ENCODE peak calls at places on chromosomes 6 and 20, in ten cellular contexts. D is GM12878, Q is HFFc6, M is foreskin fibroblast, J is cardiac muscle cell, A is BJ, K is fibroblast of pulmonary artery, Z is GM23338, V is natural killer cell, P is AG04450. H is an unnamed sample.

GRCh38 chr6:15881150-15881549 is 218.3 kb upstream of the DTNBP1 start:
- DNase-seq in P (no peak), Q (no peak), J (no peak), D (no peak), K (no peak), A (no peak), V (no peak), M (no peak), Z (no peak), H (no peak)

GRCh38 chr20:17669306-17669931 is 12.6 kb downstream of the RRBP1 start:
- DNase-seq in P (no peak), K (no peak), D (no peak), J (no peak), Z (no peak), M (no peak), V (no peak), Q (no peak), A (no peak), H (no peak)

GRCh38 chr20:38726849-38727601 is 2.7 kb downstream of the SLC32A1 start:
- DNase-seq in M (peak), P (no peak), Q (no peak), Z (peak), K (peak), J (peak), V (peak), A (no peak), D (no peak), H (peak)

GRCh38 chr20:63501818-63502670 is 3.2 kb upstream of the EEF1A2 start:
- DNase-seq in A (no peak), M (peak), D (no peak), J (no peak), K (no peak), V (no peak), Q (peak), P (no peak), Z (peak), H (peak)

GRCh38 chr6:15116889-15117288 is 129.0 kb upstream of the JARID2 start:
- DNase-seq in P (no peak), K (no peak), Q (no peak), A (no peak), D (no peak), M (no peak), V (no peak), J (no peak), Z (no peak), H (no peak)

GRCh38 chr6:64459411-64459810 is 823.8 kb downstream of the PHF3 start:
- DNase-seq in D (no peak), A (no peak), P (no peak), M (no peak), V (no peak), Q (no peak), Z (no peak), J (peak), K (no peak), H (no peak)

GRCh38 chr6:228881-229651 is 63.2 kb upstream of the DUSP22 start:
- DNase-seq in J (no peak), M (no peak), K (no peak), A (no peak), Z (no peak), Q (no peak), P (no peak), V (no peak), D (peak), H (no peak)

GRCh38 chr20:35370751-35371150 is 41.0 kb downstream of the UQCC1 start:
- DNase-seq in V (no peak), K (no peak), P (no peak), Q (no peak), D (no peak), J (no peak), Z (no peak), A (no peak), M (no peak), H (no peak)

GRCh38 chr6:114844359-114844758 is 501.5 kb upstream of the HS3ST5 start:
- DNase-seq in A (no peak), D (no peak), V (no peak), P (no peak), K (no peak), Q (no peak), J (no peak), Z (no peak), M (no peak), H (no peak)

GRCh38 chr6:79167931-79168694 is 66.4 kb downstream of the HMGN3 start:
- DNase-seq in A (no peak), Q (no peak), J (peak), P (no peak), D (no peak), K (peak), V (no peak), Z (no peak), M (peak), H (no peak)

GRCh38 chr20:62259294-62259565 is 20.9 kb downstream of the OSBPL2 start:
- DNase-seq in V (no peak), M (no peak), Q (no peak), J (no peak), A (no peak), K (no peak), Z (no peak), D (no peak), P (no peak), H (no peak)

GRCh38 chr20:41086402-41087324 is 50.7 kb upstream of the PLCG1 start:
- DNase-seq in D (no peak), P (no peak), J (peak), V (no peak), A (no peak), Q (no peak), K (no peak), Z (no peak), M (no peak), H (no peak)

GRCh38 chr6:2450546-2450945 is 205.1 kb upstream of the GMDS start:
- DNase-seq in V (no peak), M (peak), Q (no peak), J (peak), P (no peak), D (no peak), Z (no peak), K (no peak), A (no peak), H (peak)

GRCh38 chr6:90383212-90383611 is 86.6 kb upstream of the BACH2 start:
- DNase-seq in V (no peak), Z (no peak), M (no peak), J (no peak), K (no peak), Q (no peak), P (no peak), D (no peak), A (no peak), H (no peak)

GRCh38 chr6:5553767-5554166 is 292.5 kb downstream of the FARS2 start:
- DNase-seq in P (no peak), D (peak), K (no peak), M (peak), Q (no peak), A (no peak), Z (no peak), V (no peak), J (no peak), H (no peak)

GRCh38 chr6:105644073-105644489 is 241.2 kb upstream of the PREP start:
- DNase-seq in D (no peak), P (no peak), Z (peak), A (no peak), Q (no peak), J (no peak), K (no peak), M (no peak), V (no peak), H (no peak)

GRCh38 chr20:48326434-48326691 is 501.4 kb downstream of the PREX1 start:
- DNase-seq in Z (no peak), K (no peak), V (no peak), M (no peak), D (no peak), J (no peak), A (no peak), P (no peak), Q (no peak), H (no peak)

GRCh38 chr6:36126553-36127458 is 3.5 kb upstream of the MAPK13 start:
- DNase-seq in D (no peak), Z (no peak), J (peak), P (no peak), K (peak), A (no peak), M (peak), V (no peak), Q (peak), H (no peak)

GRCh38 chr6:168815229-168815628 is 374.2 kb downstream of the SMOC2 start:
- DNase-seq in P (no peak), D (no peak), Q (no peak), V (no peak), J (peak), Z (peak), M (no peak), K (no peak), A (no peak), H (peak)
- TF ChIP-seq CTCF in P (no peak), D (no peak), Q (no peak), V (peak), J (peak), Z (peak), M (no peak), K (peak), A (no peak), H (peak)

GRCh38 chr6:157227202-157228166 is 95.8 kb downstream of the TMEM242 start:
- DNase-seq in V (no peak), Q (peak), P (no peak), M (no peak), A (no peak), D (no peak), K (no peak), J (no peak), Z (peak), H (peak)
- TF ChIP-seq CTCF in V (no peak), Q (peak), P (peak), M (peak), A (peak), D (peak), K (peak), J (peak), Z (peak), H (peak)

GRCh38 chr6:55943329-55943728 is 67.9 kb upstream of the BMP5 start:
- DNase-seq in A (no peak), J (peak), M (peak), D (no peak), P (no peak), V (no peak), Q (no peak), K (peak), Z (no peak), H (no peak)

GRCh38 chr6:55937227-55937626 is 61.8 kb upstream of the BMP5 start:
- DNase-seq in Q (no peak), M (no peak), J (peak), V (no peak), K (no peak), Z (no peak), P (no peak), A (no peak), D (no peak), H (no peak)

DNA sequence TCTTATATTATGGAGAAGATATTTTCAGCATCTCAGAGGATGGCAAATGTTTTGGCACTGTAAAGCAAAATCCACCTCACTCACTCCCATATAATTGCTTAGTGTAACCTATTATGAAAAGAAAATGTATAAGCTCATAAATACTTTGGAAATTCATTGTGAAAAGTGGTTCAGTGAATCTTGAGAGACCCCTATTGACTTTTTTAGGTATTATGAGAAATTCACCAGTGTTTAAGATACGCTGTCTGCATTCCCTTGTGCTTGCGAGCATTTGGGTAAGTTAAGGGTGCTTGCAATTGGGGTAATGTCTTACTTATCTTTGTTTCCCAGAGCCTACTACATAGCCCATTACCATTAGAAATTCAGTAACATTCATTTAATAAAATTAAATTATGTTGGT is 66.3 kb upstream of the BMP5 start:
- DNase-seq in J (peak), V (no peak), M (peak), K (peak), D (no peak), Z (peak), P (no peak), Q (no peak), A (no peak), H (no peak)
- TF ChIP-seq CTCF in J (no peak), V (no peak), M (peak), K (peak), D (no peak), Z (peak), P (peak), Q (peak), A (peak), H (peak)

GRCh38 chr20:32333988-32334885 is 23.9 kb upstream of the ASXL1 start:
- DNase-seq in K (peak), D (no peak), J (peak), V (no peak), A (no peak), P (no peak), M (no peak), Q (no peak), Z (no peak), H (peak)

GRCh38 chr20:32337937-32338661 is 20.0 kb upstream of the ASXL1 start:
- DNase-seq in Z (no peak), J (no peak), A (no peak), M (no peak), Q (no peak), P (no peak), V (no peak), K (no peak), D (no peak), H (no peak)

GRCh38 chr20:32338665-32339064 is 19.5 kb upstream of the ASXL1 start:
- DNase-seq in K (no peak), M (no peak), J (no peak), Z (peak), V (no peak), D (no peak), P (no peak), A (no peak), Q (no peak), H (no peak)

GRCh38 chr20:32339116-32339515 is 19.0 kb upstream of the ASXL1 start:
- DNase-seq in A (no peak), V (no peak), Q (no peak), P (no peak), D (no peak), J (no peak), Z (no peak), K (no peak), M (no peak), H (no peak)

DNA sequence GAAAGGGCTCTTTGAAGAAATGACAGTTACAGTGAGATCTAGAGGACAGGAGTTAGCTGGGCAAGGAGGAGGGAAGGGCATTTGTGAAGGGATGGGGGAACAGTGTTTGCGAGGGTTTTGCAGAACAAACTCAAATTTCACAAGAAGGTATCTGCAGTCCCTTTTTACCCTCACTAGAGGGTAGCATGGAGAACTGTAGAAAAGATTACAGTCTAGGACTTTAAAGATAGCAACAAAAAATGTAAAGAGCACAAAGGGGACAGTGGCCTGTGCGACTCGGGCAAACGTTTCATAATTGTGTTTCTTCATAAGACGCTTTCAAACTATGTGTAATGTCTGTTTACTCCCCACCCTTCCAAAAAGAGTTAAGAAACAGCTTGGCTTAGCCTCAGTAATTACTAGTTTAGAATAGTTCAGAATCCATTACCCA is 21.2 kb upstream of the ASXL1 start:
- DNase-seq in Q (no peak), Z (peak), V (no peak), P (no peak), D (no peak), J (peak), M (peak), K (peak), A (no peak), H (no peak)
- TF ChIP-seq CTCF in Q (peak), Z (peak), V (peak), P (peak), D (peak), J (peak), M (peak), K (peak), A (peak), H (peak)